ENCODE peak calls at places on chromosomes 7 and 10, in five cellular contexts. H is stimulated activated CD8-positive, alpha-beta memory T cell treated with anti-CD3 and anti-CD28 coated beads, Interleukin-4, amount 100 ng/mL, for 4 hours; Y is GM04503; I is activated CD4-positive, CD25-positive, alpha-beta regulatory T cell treated with anti-CD3 and anti-CD28 coated beads, Interleukin-2, amount 50 U/mL, for 72 hours; B is NCI-H1092 treated with DMSO at 0.1 percent for 48 hours. O is an unnamed sample.
A peak's percentile ranks its signal among the peaks of the same experiment; 100 is the strongest.

GRCh38 chr10:28135258-28135657 is 136.4 kb upstream of the ODAD2 start:
- DNase-seq in H (no peak), Y (no peak), I (no peak), B (no peak), O (no peak)

GRCh38 chr7:159071260-159071659 is 73.4 kb downstream of the VIPR2 start:
- DNase-seq in H (no peak), Y (no peak), I (no peak), B (no peak), O (no peak)

GRCh38 chr7:120021085-120021484 is 251.9 kb upstream of the KCND2 start:
- DNase-seq in H (no peak), Y (no peak), I (no peak), B (no peak), O (no peak)

GRCh38 chr10:51724038-51724437 is 24.6 kb upstream of the CSTF2T start:
- DNase-seq in H (no peak), Y (no peak), I (no peak), B (no peak), O (no peak)

GRCh38 chr10:126956712-126957108 is 51.5 kb downstream of the DOCK1 start:
- DNase-seq in H (no peak), Y (no peak), I (no peak), B (no peak), O (no peak)

GRCh38 chr7:2405601-2406345 is 2.4 kb downstream of the CHST12 start:
- DNase-seq in H (no peak), Y (no peak), I (peak; percentile 53), B (no peak), O (no peak)

GRCh38 chr10:6530211-6530840 is 49.8 kb downstream of the PRKCQ start:
- DNase-seq in H (no peak), Y (no peak), I (peak; percentile 71), B (no peak), O (no peak)

GRCh38 chr7:121484089-121484763 is 88.1 kb upstream of the FAM3C start:
- DNase-seq in H (no peak), Y (no peak), I (no peak), B (no peak), O (no peak)

GRCh38 chr7:33649476-33650441 is 255.6 kb upstream of the BMPER start:
- DNase-seq in H (no peak), Y (no peak), I (no peak), B (no peak), O (no peak)

GRCh38 chr10:116127296-116127695 is 145.7 kb downstream of the GFRA1 start:
- DNase-seq in H (no peak), Y (no peak), I (no peak), B (no peak), O (no peak)

GRCh38 chr10:130141460-130141859 is 5.3 kb downstream of the GLRX3 start:
- DNase-seq in H (no peak), Y (no peak), I (no peak), B (no peak), O (no peak)

GRCh38 chr7:102111063-102111757 is 175.5 kb upstream of the SH2B2 start:
- DNase-seq in H (no peak), Y (no peak), I (no peak), B (no peak), O (no peak)

GRCh38 chr7:5477723-5478531 is 54.3 kb upstream of the TNRC18 start:
- DNase-seq in H (no peak), Y (no peak), I (no peak), B (peak; percentile 24), O (peak; percentile 31)

GRCh38 chr10:110192552-110192951 is 14.9 kb upstream of the MXI1 start:
- DNase-seq in H (no peak), Y (no peak), I (no peak), B (no peak), O (no peak)

GRCh38 chr7:25139536-25139935 is 14.5 kb upstream of the CYCS start:
- DNase-seq in H (no peak), Y (no peak), I (no peak), B (no peak), O (no peak)

GRCh38 chr10:60524541-60524940 is 134.9 kb upstream of the ANK3 start:
- DNase-seq in H (no peak), Y (peak; percentile 2), I (no peak), B (no peak), O (no peak)

O was measured in NCI-H1417.